ENCODE peak calls at places on chromosomes 5 and 9, in eight cellular contexts. C is H9, A is astrocyte of the spinal cord, N is psoas muscle, P is HuH-7.5, L is choroid plexus epithelial cell, I is posterior cingulate gyrus, T is head of caudate nucleus. V is an unnamed sample.

GRCh38 chr9:97992219-97992618 is 9.1 kb downstream of the ANP32B start:
- DNase-seq in C (no peak), A (no peak), N (no peak), P (no peak), L (no peak), I (no peak), T (no peak), V (no peak)

GRCh38 chr5:71910741-71911140 is 191.7 kb downstream of the CARTPT start:
- DNase-seq in C (no peak), A (no peak), N (no peak), P (no peak), L (no peak), I (no peak), T (no peak), V (no peak)

GRCh38 chr9:130682490-130683121 is 11.0 kb upstream of the EXOSC2 start:
- DNase-seq in C (peak; percentile 79), A (peak; percentile 69), N (peak; percentile 88), P (peak; percentile 93), L (peak; percentile 72), I (peak; percentile 86), T (peak; percentile 86), V (peak; percentile 76)

GRCh38 chr5:77630246-77631165 is 8.0 kb downstream of the OTP start:
- DNase-seq in C (peak; percentile 83), A (no peak), N (peak; percentile 67), P (peak; percentile 89), L (no peak), I (no peak), T (peak; percentile 13), V (peak; percentile 65)

GRCh38 chr5:60101561-60101960 is 208.0 kb upstream of the PDE4D start:
- DNase-seq in C (no peak), A (peak; percentile 5), N (no peak), P (no peak), L (peak; percentile 23), I (no peak), T (no peak), V (no peak)

GRCh38 chr5:93381057-93381456 is 200.0 kb downstream of the NR2F1-AS1 start:
- DNase-seq in C (no peak), A (peak; percentile 58), N (no peak), P (no peak), L (peak; percentile 50), I (no peak), T (no peak), V (peak; percentile 66)

GRCh38 chr9:90009447-90009846 is 404.6 kb downstream of the GADD45G start:
- DNase-seq in C (no peak), A (no peak), N (no peak), P (no peak), L (no peak), I (no peak), T (peak; percentile 16), V (no peak)

GRCh38 chr5:168686837-168687236 is 107.7 kb upstream of the PANK3 start:
- DNase-seq in C (no peak), A (no peak), N (no peak), P (no peak), L (no peak), I (no peak), T (no peak), V (no peak)

GRCh38 chr5:171601266-171601881 is 181.9 kb downstream of the FGF18 start:
- DNase-seq in C (peak; percentile 27), A (no peak), N (no peak), P (no peak), L (no peak), I (no peak), T (no peak), V (no peak)

GRCh38 chr5:83721878-83722779 is 1.5 kb upstream of the HAPLN1 start:
- DNase-seq in C (peak; percentile 86), A (peak; percentile 88), N (no peak), P (peak; percentile 83), L (peak; percentile 79), I (peak; percentile 82), T (peak; percentile 82), V (peak; percentile 70)

GRCh38 chr9:134047868-134048581 is 19.8 kb downstream of the BRD3 start:
- DNase-seq in C (no peak), A (no peak), N (peak; percentile 47), P (no peak), L (no peak), I (no peak), T (no peak), V (no peak)

GRCh38 chr5:103452666-103453065 is 109.9 kb downstream of the NUDT12 start:
- DNase-seq in C (no peak), A (peak; percentile 50), N (no peak), P (no peak), L (no peak), I (no peak), T (no peak), V (no peak)

GRCh38 chr5:35518104-35518503 is 99.6 kb upstream of the SPEF2 start:
- DNase-seq in C (no peak), A (no peak), N (no peak), P (no peak), L (no peak), I (no peak), T (no peak), V (no peak)

GRCh38 chr9:116250881-116251280 is 97.3 kb downstream of the PAPPA start:
- DNase-seq in C (no peak), A (no peak), N (no peak), P (no peak), L (peak; percentile 78), I (no peak), T (no peak), V (no peak)

GRCh38 chr9:26077860-26078259 is 399.6 kb upstream of the TUSC1 start:
- DNase-seq in C (no peak), A (no peak), N (peak; percentile 32), P (no peak), L (no peak), I (no peak), T (no peak), V (no peak)